ENCODE peak calls at places on chromosome 10, in six cellular contexts. H, Z, F, G, I and J are unnamed samples.

GRCh38 chr10:35579726-35580420 is 25.3 kb upstream of the GJD4 start:
- DNase-seq in H (no peak), Z (no peak), F (no peak), G (no peak), I (no peak), J (no peak)

GRCh38 chr10:59012839-59013238 is 163.6 kb upstream of the PHYHIPL start:
- DNase-seq in H (no peak), Z (no peak), F (no peak), G (no peak), I (no peak), J (no peak)

GRCh38 chr10:5323446-5323845 is 41.3 kb upstream of the UCN3 start:
- DNase-seq in H (no peak), Z (no peak), F (no peak), G (no peak), I (no peak), J (no peak)

GRCh38 chr10:30783939-30784500 is 154.5 kb upstream of the LYZL2 start:
- DNase-seq in H (peak; percentile 88), Z (peak; percentile 90), F (peak; percentile 62), G (peak; percentile 63), I (peak; percentile 90), J (peak; percentile 49)

GRCh38 chr10:70652761-70653657 is 19.3 kb upstream of the ADAMTS14 start:
- DNase-seq in H (peak; percentile 82), Z (peak; percentile 36), F (no peak), G (no peak), I (peak; percentile 84), J (no peak)

GRCh38 chr10:121594623-121595320 is 3.5 kb downstream of the FGFR2 start:
- DNase-seq in H (no peak), Z (no peak), F (no peak), G (no peak), I (no peak), J (no peak)

GRCh38 chr10:73865459-73866442 is 8.6 kb downstream of the CAMK2G start:
- DNase-seq in H (peak; percentile 60), Z (no peak), F (no peak), G (peak; percentile 85), I (peak; percentile 42), J (no peak)

GRCh38 chr10:98528166-98528784 is 81.5 kb upstream of the HPS1 start:
- DNase-seq in H (no peak), Z (no peak), F (no peak), G (no peak), I (no peak), J (no peak)

GRCh38 chr10:79144341-79145173 is 75.8 kb downstream of the ZMIZ1 start:
- DNase-seq in H (no peak), Z (no peak), F (no peak), G (no peak), I (no peak), J (no peak)

GRCh38 chr10:95242581-95243317 is 48.1 kb downstream of the PDLIM1 start:
- DNase-seq in H (no peak), Z (peak; percentile 65), F (no peak), G (peak; percentile 69), I (no peak), J (peak; percentile 70)

GRCh38 chr10:28179006-28179405 is 123.9 kb downstream of the MPP7 start:
- DNase-seq in H (no peak), Z (no peak), F (no peak), G (no peak), I (no peak), J (no peak)

GRCh38 chr10:62049815-62050626 is 148.5 kb downstream of the ARID5B start:
- DNase-seq in H (no peak), Z (no peak), F (no peak), G (no peak), I (no peak), J (peak; percentile 17)

GRCh38 chr10:112120491-112120890 is 63.1 kb downstream of the GPAM start:
- DNase-seq in H (no peak), Z (no peak), F (no peak), G (no peak), I (no peak), J (peak; percentile 64)

GRCh38 chr10:10532274-10532673 is 485.4 kb upstream of the CELF2 start:
- DNase-seq in H (no peak), Z (no peak), F (no peak), G (no peak), I (no peak), J (no peak)

GRCh38 chr10:73641272-73642060 is at the start of gene MYOZ1:
- DNase-seq in H (no peak), Z (no peak), F (no peak), G (no peak), I (no peak), J (peak; percentile 66)

GRCh38 chr10:85979598-85979997 is 387.0 kb downstream of the GRID1 start:
- DNase-seq in H (no peak), Z (no peak), F (no peak), G (no peak), I (no peak), J (no peak)

GRCh38 chr10:9301148-9301547 is 1246.7 kb downstream of the GATA3 start:
- DNase-seq in H (no peak), Z (no peak), F (no peak), G (no peak), I (no peak), J (no peak)

GRCh38 chr10:132961864-132962622 is 19.7 kb upstream of the CFAP46 start:
- DNase-seq in H (peak; percentile 56), Z (peak; percentile 91), F (peak; percentile 18), G (peak; percentile 53), I (peak; percentile 66), J (peak; percentile 9)

GRCh38 chr10:91378061-91378460 is 32.1 kb upstream of the HECTD2 start:
- DNase-seq in H (no peak), Z (no peak), F (no peak), G (no peak), I (no peak), J (no peak)

GRCh38 chr10:131315343-131315742 is 3.8 kb upstream of the TCERG1L start:
- DNase-seq in H (no peak), Z (peak; percentile 33), F (no peak), G (no peak), I (no peak), J (peak; percentile 75)

GRCh38 chr10:4013651-4014085 is 228.7 kb upstream of the KLF6 start:
- DNase-seq in H (no peak), Z (no peak), F (peak; percentile 27), G (no peak), I (no peak), J (no peak)

GRCh38 chr10:76036410-76036940 is 605.1 kb downstream of the LRMDA start:
- DNase-seq in H (peak; percentile 73), Z (peak; percentile 82), F (no peak), G (peak; percentile 23), I (peak; percentile 81), J (peak; percentile 42)

GRCh38 chr10:70232155-70232858 is 922 bp downstream of the PPA1 start:
- DNase-seq in H (peak; percentile 35), Z (peak; percentile 82), F (no peak), G (peak; percentile 50), I (peak; percentile 56), J (peak; percentile 51)

GRCh38 chr10:113746188-113746950 is 5.1 kb upstream of the PLEKHS1 start:
- DNase-seq in H (no peak), Z (peak; percentile 35), F (no peak), G (no peak), I (no peak), J (peak; percentile 66)

GRCh38 chr10:113058175-113058961 is 108.3 kb downstream of the TCF7L2 start:
- DNase-seq in H (no peak), Z (peak; percentile 61), F (peak; percentile 53), G (no peak), I (no peak), J (no peak)

GRCh38 chr10:88879754-88880286 is at the start of gene STAMBPL1:
- DNase-seq in H (peak; percentile 65), Z (peak; percentile 69), F (no peak), G (peak; percentile 88), I (no peak), J (peak; percentile 7)

GRCh38 chr10:119325131-119325530 is 117.8 kb downstream of the GRK5 start:
- DNase-seq in H (no peak), Z (no peak), F (no peak), G (no peak), I (no peak), J (no peak)

GRCh38 chr10:71740069-71740468 is 20.5 kb upstream of the C10orf105 start:
- DNase-seq in H (no peak), Z (peak; percentile 50), F (no peak), G (no peak), I (no peak), J (no peak)

GRCh38 chr10:91190388-91190870 is 30.0 kb upstream of the PCGF5 start:
- DNase-seq in H (no peak), Z (no peak), F (no peak), G (no peak), I (no peak), J (no peak)

GRCh38 chr10:47361293-47361692 is 13.1 kb downstream of the RBP3 start:
- DNase-seq in H (no peak), Z (peak; percentile 58), F (no peak), G (peak; percentile 44), I (peak; percentile 19), J (no peak)

GRCh38 chr10:44467900-44468299 is 83.0 kb upstream of the CXCL12 start:
- DNase-seq in H (no peak), Z (no peak), F (no peak), G (no peak), I (no peak), J (no peak)

GRCh38 chr10:80658068-80658467 is 120.4 kb downstream of the SH2D4B start:
- DNase-seq in H (no peak), Z (no peak), F (no peak), G (no peak), I (no peak), J (no peak)

GRCh38 chr10:97463363-97464132 is 17.6 kb downstream of the ZDHHC16 start:
- DNase-seq in H (peak; percentile 28), Z (peak; percentile 80), F (peak; percentile 4), G (peak; percentile 56), I (peak; percentile 44), J (peak; percentile 90)

GRCh38 chr10:127973810-127974311 is 67.0 kb downstream of the PTPRE start:
- DNase-seq in H (no peak), Z (no peak), F (no peak), G (no peak), I (no peak), J (no peak)